ENCODE peak calls at places on chromosomes 11 and 22, in four cellular contexts. L, F, X and U are unnamed samples.

GRCh38 chr11:94638902-94639373 is 71.8 kb downstream of the PIWIL4 start:
- DNase-seq in L (no peak), F (no peak), X (no peak), U (no peak)

GRCh38 chr11:115585361-115586024 is 81.3 kb upstream of the CADM1 start:
- DNase-seq in L (no peak), F (no peak), X (no peak), U (no peak)

GRCh38 chr22:25406510-25407210 is 157.8 kb upstream of the GRK3 start:
- DNase-seq in L (no peak), F (no peak), X (no peak), U (no peak)

GRCh38 chr22:23789121-23789520 is 2.4 kb downstream of the SMARCB1 start:
- DNase-seq in L (no peak), F (no peak), X (no peak), U (no peak)

GRCh38 chr22:36328635-36329216 is 59.0 kb downstream of the MYH9 start:
- DNase-seq in L (no peak), F (peak; percentile 50), X (no peak), U (peak; percentile 43)

GRCh38 chr11:75563501-75563977 is 1.5 kb downstream of the SERPINH1 start:
- DNase-seq in L (no peak), F (no peak), X (no peak), U (no peak)

GRCh38 chr11:126088999-126089398 is 26.3 kb upstream of the CDON start:
- DNase-seq in L (no peak), F (no peak), X (no peak), U (no peak)

GRCh38 chr11:119560291-119560690 is 137.3 kb upstream of the THY1 start:
- DNase-seq in L (no peak), F (no peak), X (no peak), U (no peak)

GRCh38 chr11:92384807-92385206 is 160.2 kb downstream of the FAT3 start:
- DNase-seq in L (no peak), F (no peak), X (no peak), U (no peak)

GRCh38 chr11:72439455-72439854 is 5.1 kb upstream of the CLPB start:
- DNase-seq in L (no peak), F (no peak), X (no peak), U (no peak)

GRCh38 chr22:43424201-43424600 is 12.4 kb downstream of the MPPED1 start:
- DNase-seq in L (no peak), F (no peak), X (no peak), U (no peak)

GRCh38 chr11:69251639-69252493 is 42.1 kb upstream of the MYEOV start:
- DNase-seq in L (no peak), F (no peak), X (no peak), U (no peak)

GRCh38 chr11:3879216-3879966 is 23.9 kb downstream of the STIM1 start:
- DNase-seq in L (no peak), F (no peak), X (no peak), U (no peak)

GRCh38 chr22:35900483-35901168 is 128.0 kb downstream of the RBFOX2 start:
- DNase-seq in L (no peak), F (no peak), X (no peak), U (no peak)

GRCh38 chr11:103294516-103294915 is 185.3 kb downstream of the DYNC2H1 start:
- DNase-seq in L (no peak), F (no peak), X (no peak), U (no peak)

GRCh38 chr11:32884770-32885384 is 7.7 kb upstream of the QSER1 start:
- DNase-seq in L (no peak), F (no peak), X (no peak), U (no peak)